ENCODE peak calls at places on chromosomes 11 and 22, in five cellular contexts. A, T, H, U and J are unnamed samples.

GRCh38 chr22:46086577-46087335 is 63.6 kb upstream of the PPARA start:
- DNase-seq in A (peak; percentile 24), T (no peak), H (no peak), U (no peak), J (no peak)

GRCh38 chr11:15835705-15836411 is 520.5 kb downstream of the SOX6 start:
- DNase-seq in A (no peak), T (no peak), H (peak; percentile 26), U (no peak), J (no peak)

GRCh38 chr11:123381149-123381548 is 48.9 kb upstream of the GRAMD1B start:
- DNase-seq in A (no peak), T (no peak), H (no peak), U (no peak), J (no peak)

GRCh38 chr22:42399315-42400271 is 32.6 kb downstream of the NFAM1 start:
- DNase-seq in A (peak; percentile 30), T (no peak), H (peak; percentile 40), U (no peak), J (no peak)

GRCh38 chr11:34501500-34501899 is 12.1 kb downstream of the ELF5 start:
- DNase-seq in A (no peak), T (no peak), H (no peak), U (peak; percentile 86), J (peak; percentile 49)

GRCh38 chr11:104665631-104666030 is 232.6 kb downstream of the CASP12 start:
- DNase-seq in A (no peak), T (no peak), H (no peak), U (no peak), J (no peak)

GRCh38 chr11:44191322-44192014 is 96.0 kb downstream of the EXT2 start:
- DNase-seq in A (no peak), T (no peak), H (no peak), U (no peak), J (no peak)

GRCh38 chr11:28518825-28519224 is 410.6 kb downstream of the METTL15 start:
- DNase-seq in A (no peak), T (no peak), H (no peak), U (no peak), J (no peak)

GRCh38 chr11:69034123-69034522 is 14.6 kb upstream of the TPCN2 start:
- DNase-seq in A (no peak), T (no peak), H (no peak), U (no peak), J (no peak)

GRCh38 chr22:23282986-23283385 is 102.7 kb downstream of the BCR start:
- DNase-seq in A (no peak), T (no peak), H (no peak), U (no peak), J (no peak)

GRCh38 chr22:23281406-23282088 is 101.2 kb downstream of the BCR start:
- DNase-seq in A (peak; percentile 88), T (peak; percentile 84), H (peak; percentile 88), U (peak; percentile 35), J (no peak)

GRCh38 chr22:23282516-23282915 is 102.2 kb downstream of the BCR start:
- DNase-seq in A (no peak), T (no peak), H (no peak), U (no peak), J (no peak)

GRCh38 chr22:23281053-23281405 is 100.7 kb downstream of the BCR start:
- DNase-seq in A (no peak), T (no peak), H (no peak), U (no peak), J (no peak)

GRCh38 chr22:23282089-23282501 is 101.8 kb downstream of the BCR start:
- DNase-seq in A (peak; percentile 81), T (no peak), H (peak; percentile 60), U (peak; percentile 80), J (no peak)
- TF ChIP-seq CTCF in A (no peak), T (no peak), H (no peak), U (no peak), J (no peak)

GRCh38 chr11:6404341-6405038 is 14.2 kb downstream of the SMPD1 start:
- DNase-seq in A (no peak), T (peak; percentile 12), H (no peak), U (no peak), J (peak; percentile 17)

GRCh38 chr11:6406370-6406769 is 12.5 kb downstream of the APBB1 start:
- DNase-seq in A (no peak), T (no peak), H (no peak), U (no peak), J (no peak)

GRCh38 chr11:6403539-6403938 is 13.3 kb downstream of the SMPD1 start:
- DNase-seq in A (no peak), T (no peak), H (no peak), U (no peak), J (no peak)

GRCh38 chr11:6405039-6405667 is 13.7 kb downstream of the APBB1 start:
- DNase-seq in A (peak; percentile 38), T (peak; percentile 14), H (no peak), U (no peak), J (no peak)

GRCh38 chr11:6405837-6406236 is 13.1 kb downstream of the APBB1 start:
- DNase-seq in A (no peak), T (peak; percentile 7), H (no peak), U (no peak), J (no peak)
- TF ChIP-seq CTCF in A (no peak), T (no peak), H (no peak), U (no peak), J (no peak)

DNA sequence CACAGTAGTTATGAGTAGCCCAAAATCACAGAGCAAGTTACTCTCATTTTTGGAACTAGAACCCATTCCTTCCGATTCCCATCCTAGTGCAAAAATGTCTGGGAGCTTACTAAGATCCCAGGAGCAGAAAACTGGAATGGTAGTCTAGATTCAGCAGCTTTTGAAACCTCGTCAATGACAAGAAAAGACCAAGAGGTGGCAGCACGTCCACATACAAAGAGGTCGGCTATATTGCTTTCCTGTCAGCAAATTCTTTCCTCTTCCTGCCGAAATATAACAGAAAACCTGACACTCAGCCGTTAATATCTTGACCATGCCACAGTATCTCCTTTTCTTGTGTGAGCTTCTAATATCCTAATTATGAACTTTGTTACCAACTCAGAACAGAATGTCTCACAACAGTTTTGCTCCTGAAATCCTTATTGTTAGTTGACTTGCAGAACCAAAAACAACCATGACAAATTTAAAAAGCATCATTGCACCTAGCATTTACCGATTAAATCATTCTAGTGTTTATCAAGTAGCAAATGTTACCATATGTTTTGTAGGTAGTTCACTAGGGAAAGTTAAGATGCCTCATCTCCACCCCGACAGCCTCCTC is 92.8 kb upstream of the OR9G4 start:
- DNase-seq in A (peak; percentile 58), T (peak; percentile 61), H (peak; percentile 57), U (peak; percentile 25), J (peak; percentile 10)
- TF ChIP-seq CTCF in A (no peak), T (peak; percentile 47), H (peak; percentile 64), U (peak; percentile 64), J (peak; percentile 65)

DNA sequence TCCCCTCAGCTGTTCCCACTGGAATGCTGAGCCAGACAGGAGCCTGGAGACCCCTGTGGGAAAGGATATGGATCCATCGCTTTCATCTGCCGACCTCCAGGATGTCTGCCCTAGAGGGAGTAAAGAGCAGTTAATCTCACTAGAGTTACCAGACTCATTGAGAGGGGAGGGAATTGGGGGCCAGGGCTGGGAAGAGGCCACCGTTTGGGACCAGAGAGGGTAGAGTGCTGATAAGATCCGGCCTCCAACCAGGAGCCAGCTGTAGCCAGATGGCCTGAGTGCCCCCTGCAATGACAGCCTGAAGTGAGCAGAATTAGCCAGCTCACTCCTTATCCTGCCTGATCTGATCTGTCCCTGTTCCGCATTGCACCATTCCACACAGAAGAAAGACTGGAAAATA is 3.7 kb upstream of the APLNR start:
- DNase-seq in A (no peak), T (no peak), H (no peak), U (no peak), J (no peak)
- TF ChIP-seq CTCF in A (no peak), T (no peak), H (no peak), U (no peak), J (no peak)

GRCh38 chr11:60169264-60169915 is 13.5 kb downstream of the MS4A6A start:
- DNase-seq in A (peak; percentile 54), T (no peak), H (peak; percentile 52), U (peak; percentile 26), J (no peak)
- TF ChIP-seq CTCF in A (no peak), T (no peak), H (peak; percentile 29), U (peak; percentile 34), J (no peak)

GRCh38 chr11:102306048-102306575 is 11.2 kb upstream of the BIRC3 start:
- DNase-seq in A (peak; percentile 83), T (no peak), H (peak; percentile 83), U (no peak), J (no peak)
- TF ChIP-seq CTCF in A (no peak), T (no peak), H (no peak), U (peak; percentile 28), J (no peak)

GRCh38 chr11:60924906-60925684 is 835 bp downstream of the TMEM132A start:
- DNase-seq in A (no peak), T (peak; percentile 61), H (no peak), U (no peak), J (no peak)

GRCh38 chr11:60923326-60923725 is 934 bp upstream of the TMEM132A start:
- DNase-seq in A (no peak), T (no peak), H (no peak), U (no peak), J (no peak)

GRCh38 chr11:60923800-60924109 is 505 bp upstream of the TMEM132A start:
- DNase-seq in A (no peak), T (no peak), H (no peak), U (no peak), J (no peak)

GRCh38 chr11:60922906-60923305 is 1.4 kb upstream of the TMEM132A start:
- DNase-seq in A (no peak), T (no peak), H (no peak), U (no peak), J (no peak)

DNA sequence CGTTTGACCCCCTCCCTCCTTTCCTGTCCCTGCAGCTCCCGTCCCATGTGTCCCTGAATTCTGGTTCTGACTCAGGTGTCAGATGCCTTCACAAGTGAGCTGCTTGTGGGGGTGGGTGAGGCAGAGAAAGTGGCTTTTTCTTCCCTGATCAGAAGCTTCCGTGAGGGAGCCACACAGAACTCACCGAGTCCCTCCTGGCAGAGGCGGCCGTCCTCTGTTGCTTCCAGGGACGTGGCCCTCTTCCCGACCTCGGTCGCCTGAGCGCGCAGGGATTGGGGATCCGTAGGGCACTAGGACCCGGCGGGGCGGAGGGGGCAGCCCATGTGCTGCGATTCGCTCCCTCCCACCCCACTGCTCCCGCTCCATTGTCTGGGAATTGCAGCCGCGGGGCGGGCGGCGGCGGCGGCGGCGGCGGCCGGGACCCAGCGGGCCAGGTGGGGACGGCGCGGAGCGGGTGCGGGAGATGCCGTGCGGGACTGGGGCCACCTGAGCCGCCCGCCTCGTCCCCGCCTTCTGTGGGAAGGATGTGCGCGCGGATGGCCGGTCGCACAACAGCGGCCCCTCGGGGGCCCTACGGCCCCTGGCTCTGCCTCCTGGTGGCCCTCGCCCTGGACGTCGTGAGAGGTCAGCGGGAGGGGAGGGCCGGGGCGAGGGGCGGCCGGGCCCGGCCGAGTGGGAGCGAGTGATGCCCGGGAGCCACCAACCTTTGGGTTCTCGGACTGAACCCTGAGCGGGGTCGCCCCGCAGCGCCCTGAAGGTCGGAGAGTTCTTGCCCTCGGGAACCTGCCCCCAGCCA is at the start of gene TMEM132A:
- DNase-seq in A (peak; percentile 82), T (peak; percentile 86), H (peak; percentile 74), U (no peak), J (no peak)
- TF ChIP-seq CTCF in A (no peak), T (no peak), H (no peak), U (no peak), J (no peak)

GRCh38 chr11:107947904-107948303 is 19.7 kb downstream of the RAB39A start:
- DNase-seq in A (no peak), T (no peak), H (no peak), U (no peak), J (no peak)
- TF ChIP-seq CTCF in A (no peak), T (no peak), H (no peak), U (no peak), J (no peak)

GRCh38 chr22:33577862-33578411 is 342.3 kb downstream of the LARGE1 start:
- DNase-seq in A (no peak), T (no peak), H (no peak), U (no peak), J (no peak)
- TF ChIP-seq CTCF in A (no peak), T (no peak), H (no peak), U (no peak), J (no peak)